ENCODE peak calls at places on chromosome 5, in four cellular contexts. J is H9, A is mesendoderm, Y is IMR-90. K is an unnamed sample.

GRCh38 chr5:91155238-91155637 is 227.9 kb downstream of the ARRDC3 start:
- DNase-seq in J (no peak), A (no peak), Y (no peak), K (no peak)

GRCh38 chr5:97276721-97277120 is 93.7 kb upstream of the RIOK2 start:
- DNase-seq in J (no peak), A (no peak), Y (no peak), K (no peak)

GRCh38 chr5:50666261-50667078 is at the start of gene PARP8:
- DNase-seq in J (peak; percentile 76), A (peak; percentile 91), Y (peak; percentile 30), K (no peak)

GRCh38 chr5:26622947-26623346 is 415.4 kb downstream of the CDH9 start:
- DNase-seq in J (no peak), A (no peak), Y (no peak), K (no peak)

GRCh38 chr5:83767409-83767992 is 46.8 kb upstream of the HAPLN1 start:
- DNase-seq in J (no peak), A (peak; percentile 37), Y (no peak), K (no peak)

GRCh38 chr5:91848453-91848852 is 465.3 kb upstream of the ARRDC3 start:
- DNase-seq in J (no peak), A (peak; percentile 93), Y (peak; percentile 81), K (no peak)

GRCh38 chr5:32600057-32600622 is 14.8 kb downstream of the SUB1 start:
- DNase-seq in J (no peak), A (no peak), Y (peak; percentile 86), K (no peak)

GRCh38 chr5:19577882-19578281 is 410.1 kb downstream of the CDH18 start:
- DNase-seq in J (no peak), A (peak; percentile 48), Y (no peak), K (no peak)

GRCh38 chr5:11046160-11046559 is 285.1 kb upstream of the DAP start:
- DNase-seq in J (peak; percentile 49), A (peak; percentile 76), Y (peak; percentile 18), K (no peak)

GRCh38 chr5:65105301-65105700 is 336.6 kb downstream of the CWC27 start:
- DNase-seq in J (no peak), A (no peak), Y (no peak), K (no peak)

GRCh38 chr5:124783285-124783684 is 36.8 kb upstream of the ZNF608 start:
- DNase-seq in J (no peak), A (no peak), Y (no peak), K (no peak)

GRCh38 chr5:9924614-9925013 is 294.5 kb upstream of the TAS2R1 start:
- DNase-seq in J (no peak), A (peak; percentile 74), Y (peak; percentile 99), K (no peak)

GRCh38 chr5:169286572-169287325 is 14.2 kb downstream of the SLIT3 start:
- DNase-seq in J (no peak), A (no peak), Y (no peak), K (no peak)

GRCh38 chr5:68248896-68249295 is 33.3 kb downstream of the PIK3R1 start:
- DNase-seq in J (no peak), A (no peak), Y (no peak), K (no peak)

GRCh38 chr5:90000351-90000750 is 409.2 kb downstream of the CETN3 start:
- DNase-seq in J (no peak), A (peak; percentile 35), Y (no peak), K (no peak)

GRCh38 chr5:93336330-93337110 is 244.5 kb downstream of the NR2F1-AS1 start:
- DNase-seq in J (no peak), A (no peak), Y (peak; percentile 45), K (no peak)

GRCh38 chr5:91591076-91591475 is 208.0 kb upstream of the ARRDC3 start:
- DNase-seq in J (no peak), A (peak; percentile 69), Y (no peak), K (no peak)

GRCh38 chr5:175516933-175517823 is 38.8 kb downstream of the SFXN1 start:
- DNase-seq in J (no peak), A (no peak), Y (no peak), K (no peak)

GRCh38 chr5:73496984-73497457 is 1.2 kb upstream of the BTF3 start:
- DNase-seq in J (no peak), A (peak; percentile 45), Y (peak; percentile 72), K (no peak)

GRCh38 chr5:117623042-117623815 is 1048.6 kb upstream of the SEMA6A start:
- DNase-seq in J (no peak), A (peak; percentile 1), Y (peak; percentile 10), K (no peak)

GRCh38 chr5:91164424-91164823 is 218.7 kb downstream of the ARRDC3 start:
- DNase-seq in J (no peak), A (no peak), Y (no peak), K (no peak)

GRCh38 chr5:116947691-116948528 is 373.3 kb upstream of the SEMA6A start:
- DNase-seq in J (peak; percentile 96), A (peak; percentile 97), Y (no peak), K (peak; percentile 95)

GRCh38 chr5:91126448-91126847 is 256.7 kb downstream of the ARRDC3 start:
- DNase-seq in J (no peak), A (no peak), Y (peak; percentile 94), K (no peak)

GRCh38 chr5:35651002-35651756 is 33.5 kb downstream of the SPEF2 start:
- DNase-seq in J (peak; percentile 64), A (peak; percentile 78), Y (peak; percentile 57), K (peak; percentile 3)

GRCh38 chr5:110686264-110686663 is 40.2 kb downstream of the TMEM232 start:
- DNase-seq in J (no peak), A (no peak), Y (no peak), K (no peak)

GRCh38 chr5:112492291-112492690 is 73.2 kb upstream of the EPB41L4A start:
- DNase-seq in J (peak; percentile 78), A (peak; percentile 86), Y (peak; percentile 23), K (peak; percentile 56)

GRCh38 chr5:154575869-154576806 is 98.1 kb upstream of the HAND1 start:
- DNase-seq in J (no peak), A (peak; percentile 76), Y (no peak), K (no peak)

GRCh38 chr5:89556215-89557009 is 673.4 kb upstream of the MEF2C start:
- DNase-seq in J (no peak), A (no peak), Y (peak; percentile 83), K (no peak)

GRCh38 chr5:147483197-147483790 is 26.6 kb downstream of the DPYSL3 start:
- DNase-seq in J (no peak), A (no peak), Y (peak; percentile 48), K (no peak)

DNA sequence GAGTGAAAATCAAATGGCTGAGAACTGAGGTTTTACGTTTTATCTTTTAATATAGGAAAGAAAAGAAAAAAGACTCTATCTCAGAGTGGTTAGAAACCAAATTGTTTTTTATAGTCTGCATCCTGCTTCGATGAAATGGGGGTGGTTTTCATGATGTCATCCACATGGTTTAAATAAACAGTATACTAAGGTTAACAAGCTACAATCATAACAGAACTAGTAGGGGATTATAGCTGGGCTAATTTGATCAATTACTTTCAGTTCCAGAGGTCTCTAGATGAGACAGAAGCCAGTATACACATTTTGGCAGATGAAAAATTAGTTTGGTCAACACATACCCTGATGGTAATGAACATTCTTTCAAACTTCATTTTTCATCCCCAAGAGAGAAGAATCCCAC is 106.3 kb upstream of the SNX2 start:
- DNase-seq in J (no peak), A (no peak), Y (no peak), K (no peak)
- H2BK120ac ChIP-seq in J (no peak overlapping the region), A (no peak overlapping the region), Y (no peak overlapping the region), K (no peak overlapping the region)

GRCh38 chr5:61790007-61790406 is 457.9 kb downstream of the ZSWIM6 start:
- DNase-seq in J (no peak), A (no peak), Y (no peak), K (no peak)
- H3K79me1 ChIP-seq in J (no peaks in the 10 kb centered on the region), A (no peaks in the 10 kb centered on the region), Y (no peaks in the 10 kb centered on the region), K (no peaks in the 10 kb centered on the region)

GRCh38 chr5:56479126-56479525 is 246.0 kb upstream of the ANKRD55 start:
- DNase-seq in J (no peak), A (no peak), Y (no peak), K (no peak)

GRCh38 chr5:56479701-56480304 is 246.7 kb upstream of the ANKRD55 start:
- DNase-seq in J (no peak), A (peak; percentile 33), Y (no peak), K (no peak)

GRCh38 chr5:56481998-56482698 is 249.0 kb upstream of the ANKRD55 start:
- DNase-seq in J (no peak), A (no peak), Y (no peak), K (no peak)

GRCh38 chr5:56480305-56481146 is 247.4 kb upstream of the ANKRD55 start:
- DNase-seq in J (peak; percentile 47), A (peak; percentile 78), Y (peak; percentile 84), K (no peak)

DNA sequence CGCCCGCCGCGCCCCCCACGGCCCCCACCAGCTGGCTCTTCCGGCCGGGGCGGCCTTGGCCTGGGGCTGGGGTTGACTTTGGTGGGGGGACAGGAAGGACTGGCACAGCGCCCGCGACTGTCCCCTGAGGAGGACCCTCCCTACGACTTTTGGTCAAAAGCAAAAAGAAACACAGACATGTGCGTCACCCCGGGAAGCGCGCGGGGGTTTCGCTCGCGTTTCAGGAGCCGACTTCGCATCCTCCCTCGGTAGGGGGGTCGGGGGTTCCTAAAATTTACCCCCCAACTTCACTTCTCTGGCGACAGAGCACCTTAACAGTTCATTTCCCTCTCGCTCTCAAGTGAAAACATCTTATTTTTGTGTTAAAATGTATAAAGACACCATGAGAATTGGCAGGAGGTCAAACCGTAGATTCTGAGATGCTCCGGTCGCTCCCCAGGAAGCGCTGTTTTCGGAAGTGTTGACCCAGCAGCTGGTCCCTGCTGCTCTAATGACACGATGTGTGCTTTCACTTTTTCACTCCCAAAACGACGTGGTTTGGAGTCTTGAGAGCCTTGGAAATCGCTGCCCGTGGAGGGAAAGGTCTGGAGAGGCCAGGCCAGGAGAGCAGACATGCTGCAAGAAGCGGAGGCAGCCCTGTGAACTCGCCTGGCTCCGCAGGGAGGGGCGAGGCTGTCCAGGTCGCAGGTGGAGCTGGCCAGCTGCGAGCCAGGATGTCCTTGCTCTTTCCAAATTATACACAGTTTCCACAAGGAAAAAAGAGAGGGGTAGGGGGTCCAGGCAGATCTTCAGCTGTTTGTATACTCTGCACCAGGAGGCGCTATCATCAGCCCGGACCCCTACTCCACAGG is 248.2 kb upstream of the ANKRD55 start:
- DNase-seq in J (peak; percentile 55), A (peak; percentile 66), Y (peak; percentile 54), K (no peak)
- H2BK120ac ChIP-seq in J (no peak overlapping the region), A (peak overlapping the region; percentile 76), Y (peak overlapping the region; percentile 97), K (no peak overlapping the region)

DNA sequence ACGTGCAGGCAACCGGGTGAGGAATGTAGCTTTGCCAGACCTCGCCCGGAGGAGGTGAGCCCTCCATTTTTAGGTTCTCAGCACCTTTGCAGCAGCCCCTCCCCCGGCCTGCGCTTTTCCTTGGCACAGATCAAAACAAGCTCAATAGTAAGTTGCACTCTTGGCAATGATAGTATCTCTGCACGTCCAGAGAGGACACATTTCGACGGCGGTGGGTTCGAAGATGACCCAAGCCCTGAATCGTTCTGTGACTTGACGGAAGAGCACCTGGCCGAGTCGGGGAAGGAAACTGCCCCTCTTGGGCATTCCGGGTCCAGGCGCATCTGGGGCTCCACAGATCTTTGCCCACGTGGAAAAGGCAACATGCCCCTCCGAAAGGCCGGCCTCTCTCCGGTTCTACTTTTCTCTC is 904 bp downstream of the GDNF start:
- DNase-seq in J (peak; percentile 48), A (peak; percentile 27), Y (no peak), K (peak; percentile 60)
- H3K79me1 ChIP-seq in J (no peaks in the 10 kb centered on the region), A (no peaks in the 10 kb centered on the region), Y (no peaks in the 10 kb centered on the region), K (no peaks in the 10 kb centered on the region)

GRCh38 chr5:80956272-80956671 is 3.9 kb upstream of the RASGRF2 start:
- DNase-seq in J (no peak), A (no peak), Y (no peak), K (no peak)
- H2BK120ac ChIP-seq in J (no peak overlapping the region), A (no peak overlapping the region), Y (no peak overlapping the region), K (no peak overlapping the region)

GRCh38 chr5:455806-456205 is 12.8 kb downstream of the EXOC3 start:
- DNase-seq in J (peak; percentile 3), A (no peak), Y (no peak), K (no peak)
- H3K79me1 ChIP-seq in J (no peaks in the 10 kb centered on the region), A (peaks cover 3% of the 10 kb centered on the region), Y (peaks cover 23% of the 10 kb centered on the region), K (peaks cover 4% of the 10 kb centered on the region)